ENCODE peak calls at places on chromosomes 3 and 15, in six cellular contexts. Z is gastrocnemius medialis, R is mucosa of descending colon, M is HepG2, D is GM23338, K is fibroblast of pulmonary artery. J is an unnamed sample.
A peak's percentile ranks its signal among the peaks of the same experiment; 100 is the strongest.

GRCh38 chr15:77554306-77555080 is 78.2 kb downstream of the LINGO1 start:
- DNase-seq in Z (no peak), R (no peak), M (no peak), D (no peak), K (no peak), J (no peak)

GRCh38 chr15:68693071-68693470 is 114.3 kb downstream of the CORO2B start:
- DNase-seq in Z (no peak), R (no peak), M (no peak), D (no peak), K (no peak), J (peak; percentile 23)

GRCh38 chr3:41693799-41694198 is 268.1 kb downstream of the ULK4 start:
- DNase-seq in Z (no peak), R (no peak), M (no peak), D (no peak), K (no peak), J (peak; percentile 15)

GRCh38 chr3:156668073-156668763 is 6.2 kb upstream of the TIPARP start:
- DNase-seq in Z (no peak), R (no peak), M (no peak), D (peak; percentile 23), K (peak; percentile 44), J (peak; percentile 30)

GRCh38 chr3:112775011-112775742 is 71.5 kb downstream of the CD200R1L start:
- DNase-seq in Z (no peak), R (no peak), M (no peak), D (no peak), K (peak; percentile 86), J (peak; percentile 89)

GRCh38 chr3:83934208-83935150 is 1024.3 kb upstream of the CADM2 start:
- DNase-seq in Z (no peak), R (no peak), M (peak; percentile 4), D (peak; percentile 4), K (no peak), J (peak; percentile 22)

GRCh38 chr3:186322761-186323160 is 39.3 kb downstream of the DGKG start:
- DNase-seq in Z (no peak), R (no peak), M (no peak), D (no peak), K (no peak), J (no peak)

GRCh38 chr3:127275287-127275781 is 12.5 kb downstream of the PRR20G start:
- DNase-seq in Z (no peak), R (no peak), M (no peak), D (no peak), K (no peak), J (no peak)

GRCh38 chr3:52852419-52852818 is 17.6 kb upstream of the MUSTN1 start:
- DNase-seq in Z (no peak), R (no peak), M (no peak), D (no peak), K (no peak), J (no peak)

GRCh38 chr3:13095408-13095861 is 22.2 kb upstream of the IQSEC1 start:
- DNase-seq in Z (no peak), R (peak; percentile 43), M (no peak), D (no peak), K (no peak), J (no peak)

GRCh38 chr3:19543212-19543841 is 390.7 kb downstream of the EFHB start:
- DNase-seq in Z (no peak), R (no peak), M (peak; percentile 15), D (peak; percentile 76), K (peak; percentile 0), J (peak; percentile 0)

GRCh38 chr3:44468572-44469520 is 8.6 kb downstream of the ZNF445 start:
- DNase-seq in Z (no peak), R (no peak), M (no peak), D (peak; percentile 60), K (peak; percentile 41), J (peak; percentile 20)

GRCh38 chr3:174023445-174023844 is 625.9 kb downstream of the NLGN1 start:
- DNase-seq in Z (no peak), R (no peak), M (no peak), D (no peak), K (no peak), J (no peak)

GRCh38 chr3:14438929-14439328 is 36.5 kb downstream of the SLC6A6 start:
- DNase-seq in Z (no peak), R (peak; percentile 37), M (no peak), D (no peak), K (no peak), J (no peak)

GRCh38 chr3:106065831-106066230 is 197.0 kb upstream of the CBLB start:
- DNase-seq in Z (no peak), R (no peak), M (no peak), D (no peak), K (no peak), J (no peak)

GRCh38 chr15:31498756-31499155 is 172.1 kb downstream of the KLF13 start:
- DNase-seq in Z (no peak), R (no peak), M (no peak), D (no peak), K (no peak), J (no peak)

GRCh38 chr3:38606561-38606960 is 42.9 kb downstream of the SCN5A start:
- DNase-seq in Z (no peak), R (no peak), M (no peak), D (no peak), K (no peak), J (no peak)

GRCh38 chr15:34810455-34811146 is 15.3 kb upstream of the ACTC1 start:
- DNase-seq in Z (no peak), R (no peak), M (no peak), D (no peak), K (peak; percentile 93), J (peak; percentile 98)
- H3K4me3 ChIP-seq in Z (no peak overlapping the region), R (no peak overlapping the region), M (no peak overlapping the region), D (no peak overlapping the region), K (no peak overlapping the region), J (no peak overlapping the region)

GRCh38 chr3:111070772-111071256 is 802 bp upstream of the NECTIN3 start:
- DNase-seq in Z (no peak), R (no peak), M (peak; percentile 5), D (peak; percentile 84), K (no peak), J (no peak)
- H3K4me3 ChIP-seq in Z (peak overlapping the region; percentile 92), R (peak overlapping the region; percentile 87), M (peak overlapping the region; percentile 96), D (peak overlapping the region; percentile 94), K (peak overlapping the region; percentile 95), J (peak overlapping the region; percentile 91)

DNA sequence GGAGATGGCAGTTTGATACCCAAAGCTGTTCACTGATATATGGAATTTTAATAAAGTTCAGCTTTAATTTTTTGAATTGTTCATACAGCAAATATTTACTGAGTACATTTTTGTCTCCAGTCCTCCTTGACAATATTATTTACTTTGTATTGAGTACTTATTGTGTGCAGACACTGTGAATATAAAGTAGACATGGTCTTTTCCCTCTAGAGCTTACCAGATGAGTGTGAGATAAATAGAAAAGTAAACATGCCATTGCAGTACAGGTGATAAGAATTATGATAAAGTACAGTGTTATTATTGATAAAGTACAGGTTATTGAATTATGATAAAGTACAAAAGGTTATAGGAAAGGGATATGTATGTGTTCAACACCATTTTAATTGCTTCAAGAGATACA is 2.1 kb downstream of the UBA5 start:
- DNase-seq in Z (no peak), R (no peak), M (no peak), D (no peak), K (no peak), J (no peak)
- H3K4me3 ChIP-seq in Z (no peak overlapping the region), R (no peak overlapping the region), M (peak overlapping the region; percentile 96), D (peak overlapping the region; percentile 89), K (no peak overlapping the region), J (no peak overlapping the region)

DNA sequence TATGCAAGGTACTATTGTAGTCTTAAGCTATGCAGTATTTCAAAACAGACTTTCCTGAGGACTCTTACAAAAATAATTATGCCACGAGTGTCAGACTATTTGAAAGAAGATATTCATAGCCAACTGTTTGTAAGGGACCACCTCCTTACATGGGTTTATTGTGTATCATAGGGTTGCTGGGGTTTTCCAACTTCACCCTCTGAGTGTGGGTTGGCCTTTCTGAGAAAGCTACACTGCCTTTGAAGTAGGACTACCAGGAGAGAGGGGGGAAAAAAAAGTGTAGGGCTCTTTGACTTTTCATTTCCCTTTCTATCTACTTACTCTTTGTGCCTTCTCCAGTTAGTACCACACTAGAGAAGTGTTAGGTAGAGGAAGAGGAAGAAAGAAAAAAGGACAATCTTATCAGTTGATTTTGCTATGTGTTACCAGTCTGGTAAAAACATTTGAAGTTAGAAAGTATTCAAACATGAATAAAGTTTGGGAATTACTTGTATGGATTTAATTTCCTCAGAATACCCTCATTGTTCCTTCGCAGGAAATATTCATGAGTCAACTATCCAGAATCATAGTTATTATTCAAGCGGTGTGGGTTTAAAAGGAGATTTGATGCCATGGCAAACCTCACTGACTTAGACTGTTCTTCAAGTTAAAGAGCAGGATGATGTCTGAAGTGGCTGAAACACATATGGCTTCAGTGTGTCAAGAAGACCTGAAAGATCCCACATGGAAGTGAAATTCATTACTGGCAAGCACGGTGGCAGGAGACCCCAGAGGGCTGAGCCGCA is 329.3 kb upstream of the THBS1 start:
- DNase-seq in Z (no peak), R (no peak), M (no peak), D (no peak), K (peak; percentile 64), J (peak; percentile 33)
- H3K4me3 ChIP-seq in Z (no peak overlapping the region), R (no peak overlapping the region), M (no peak overlapping the region), D (no peak overlapping the region), K (no peak overlapping the region), J (no peak overlapping the region)

GRCh38 chr3:15578272-15578671 is 23.1 kb downstream of the HACL1 start:
- DNase-seq in Z (no peak), R (no peak), M (no peak), D (no peak), K (peak; percentile 20), J (peak; percentile 43)
- H3K4me3 ChIP-seq in Z (no peak overlapping the region), R (no peak overlapping the region), M (no peak overlapping the region), D (no peak overlapping the region), K (no peak overlapping the region), J (no peak overlapping the region)

GRCh38 chr15:40904552-40905201 is 10.4 kb downstream of the VPS18 start:
- DNase-seq in Z (no peak), R (no peak), M (no peak), D (no peak), K (no peak), J (no peak)
- H3K4me3 ChIP-seq in Z (no peak overlapping the region), R (no peak overlapping the region), M (no peak overlapping the region), D (no peak overlapping the region), K (no peak overlapping the region), J (no peak overlapping the region)

J was measured in cardiac fibroblast.